ENCODE peak calls at places on chromosome 19, in seven cellular contexts. T is stomach, L is gastrocnemius medialis, Q is HCT116, N is sigmoid colon, C is breast epithelium, E is IMR-90. W is an unnamed sample.

GRCh38 chr19:15099017-15099582 is 8.1 kb upstream of the SYDE1 start:
- DNase-seq in T (no peak), L (no peak), Q (no peak), N (no peak), C (no peak), E (no peak), W (no peak)

GRCh38 chr19:1049106-1049505 is 9.2 kb downstream of the ABCA7 start:
- DNase-seq in T (no peak), L (no peak), Q (no peak), N (no peak), C (no peak), E (no peak), W (no peak)

GRCh38 chr19:14325134-14325533 is 56.1 kb upstream of the ADGRE5 start:
- DNase-seq in T (no peak), L (no peak), Q (no peak), N (no peak), C (no peak), E (no peak), W (no peak)

GRCh38 chr19:44807652-44808462 is 1.0 kb upstream of the BCAM start:
- DNase-seq in T (peak), L (no peak), Q (peak), N (no peak), C (peak), E (peak), W (no peak)

GRCh38 chr19:35730326-35730725 is 11.9 kb downstream of the IGFLR1 start:
- DNase-seq in T (no peak), L (no peak), Q (no peak), N (no peak), C (no peak), E (no peak), W (no peak)

GRCh38 chr19:54095136-54095858 is 5.3 kb downstream of the OSCAR start:
- DNase-seq in T (no peak), L (no peak), Q (no peak), N (peak), C (no peak), E (no peak), W (no peak)

GRCh38 chr19:7421941-7422744 is 66.7 kb downstream of the PEX11G start:
- DNase-seq in T (peak), L (no peak), Q (peak), N (no peak), C (no peak), E (no peak), W (no peak)

GRCh38 chr19:1236566-1236965 is 1.2 kb downstream of the CBARP start:
- DNase-seq in T (no peak), L (no peak), Q (no peak), N (no peak), C (no peak), E (no peak), W (no peak)

GRCh38 chr19:43638214-43638990 is 1.2 kb downstream of the CADM4 start:
- DNase-seq in T (no peak), L (no peak), Q (no peak), N (no peak), C (no peak), E (no peak), W (no peak)

GRCh38 chr19:11578342-11579142 is 1.1 kb upstream of the ACP5 start:
- DNase-seq in T (peak), L (peak), Q (no peak), N (peak), C (peak), E (no peak), W (no peak)

GRCh38 chr19:33661336-33661735 is 39.6 kb downstream of the CHST8 start:
- DNase-seq in T (no peak), L (no peak), Q (no peak), N (no peak), C (no peak), E (no peak), W (no peak)

GRCh38 chr19:495440-496332 is 600 bp upstream of the MADCAM1 start:
- DNase-seq in T (no peak), L (no peak), Q (no peak), N (no peak), C (no peak), E (peak), W (no peak)

GRCh38 chr19:49362048-49362925 is at the start of gene TEAD2:
- DNase-seq in T (peak), L (peak), Q (no peak), N (peak), C (peak), E (peak), W (peak)

GRCh38 chr19:35206379-35206778 is 22.2 kb downstream of the FAM187B start:
- DNase-seq in T (no peak), L (no peak), Q (no peak), N (no peak), C (no peak), E (no peak), W (no peak)

GRCh38 chr19:31539386-31539785 is 190.2 kb upstream of the TSHZ3 start:
- DNase-seq in T (no peak), L (no peak), Q (no peak), N (no peak), C (no peak), E (no peak), W (no peak)

GRCh38 chr19:7679017-7679720 is 1.5 kb upstream of the TRAPPC5 start:
- DNase-seq in T (no peak), L (no peak), Q (no peak), N (no peak), C (no peak), E (no peak), W (no peak)

GRCh38 chr19:639251-640155 is at the start of gene FGF22:
- DNase-seq in T (peak), L (peak), Q (peak), N (peak), C (peak), E (peak), W (peak)

GRCh38 chr19:16213076-16213475 is 15.4 kb downstream of the AP1M1 start:
- DNase-seq in T (no peak), L (no peak), Q (no peak), N (no peak), C (no peak), E (peak), W (no peak)

GRCh38 chr19:12983561-12984142 is 11.6 kb upstream of the NFIX start:
- DNase-seq in T (peak), L (no peak), Q (peak), N (peak), C (peak), E (peak), W (peak)

GRCh38 chr19:39211731-39212376 is 7.8 kb upstream of the SYCN start:
- DNase-seq in T (no peak), L (no peak), Q (peak), N (no peak), C (no peak), E (no peak), W (no peak)

GRCh38 chr19:13987101-13987890 is 18.8 kb downstream of the RFX1 start:
- DNase-seq in T (peak), L (peak), Q (no peak), N (no peak), C (no peak), E (no peak), W (no peak)

GRCh38 chr19:21321996-21322395 is 7.2 kb downstream of the ZNF708 start:
- DNase-seq in T (no peak), L (no peak), Q (no peak), N (no peak), C (no peak), E (no peak), W (no peak)

GRCh38 chr19:42494321-42494720 is 34.0 kb downstream of the CEACAM1 start:
- DNase-seq in T (no peak), L (no peak), Q (no peak), N (no peak), C (no peak), E (no peak), W (no peak)

GRCh38 chr19:10389863-10390262 is 9.5 kb upstream of the TYK2 start:
- DNase-seq in T (no peak), L (no peak), Q (no peak), N (no peak), C (no peak), E (no peak), W (no peak)

GRCh38 chr19:9406798-9407352 is 28.5 kb downstream of the ZNF266 start:
- DNase-seq in T (peak), L (peak), Q (no peak), N (peak), C (peak), E (peak), W (peak)

GRCh38 chr19:55071913-55072312 is 3.8 kb upstream of the EPS8L1 start:
- DNase-seq in T (no peak), L (no peak), Q (no peak), N (no peak), C (no peak), E (no peak), W (no peak)

GRCh38 chr19:13260883-13261653 is 110.9 kb downstream of the IER2 start:
- DNase-seq in T (peak), L (no peak), Q (peak), N (no peak), C (peak), E (peak), W (no peak)

GRCh38 chr19:7748756-7749155 is 1.4 kb upstream of the CD209 start:
- DNase-seq in T (no peak), L (no peak), Q (peak), N (peak), C (no peak), E (peak), W (no peak)

GRCh38 chr19:15304140-15304705 is 28.1 kb downstream of the BRD4 start:
- DNase-seq in T (no peak), L (no peak), Q (no peak), N (peak), C (no peak), E (no peak), W (no peak)

GRCh38 chr19:2046046-2046907 is 4.8 kb downstream of the MKNK2 start:
- DNase-seq in T (no peak), L (peak), Q (no peak), N (peak), C (no peak), E (no peak), W (no peak)

GRCh38 chr19:45780448-45781281 is 1.6 kb downstream of the DMPK start:
- DNase-seq in T (no peak), L (no peak), Q (no peak), N (peak), C (no peak), E (no peak), W (peak)

GRCh38 chr19:11814707-11815050 is 606 bp downstream of the ZNF440 start:
- DNase-seq in T (no peak), L (no peak), Q (no peak), N (no peak), C (no peak), E (peak), W (no peak)

GRCh38 chr19:8244442-8244841 is 35.3 kb downstream of the CERS4 start:
- DNase-seq in T (no peak), L (no peak), Q (no peak), N (no peak), C (no peak), E (no peak), W (no peak)

GRCh38 chr19:15014579-15014978 is 34.7 kb upstream of the CASP14 start:
- DNase-seq in T (no peak), L (no peak), Q (no peak), N (no peak), C (no peak), E (no peak), W (no peak)

GRCh38 chr19:54882758-54883157 is 8.7 kb downstream of the FCAR start:
- DNase-seq in T (no peak), L (no peak), Q (no peak), N (no peak), C (no peak), E (no peak), W (no peak)

GRCh38 chr19:9075064-9075964 is 11.5 kb upstream of the OR1M1 start:
- DNase-seq in T (peak), L (no peak), Q (peak), N (peak), C (peak), E (peak), W (peak)

GRCh38 chr19:29576043-29576442 is 30.0 kb upstream of the POP4 start:
- DNase-seq in T (no peak), L (no peak), Q (no peak), N (no peak), C (no peak), E (peak), W (no peak)
- TF ChIP-seq CTCF in T (no peak), L (no peak), Q (no peak), N (no peak), C (no peak), E (no peak), W (no peak)

GRCh38 chr19:37905936-37906867 is at the start of gene WDR87:
- DNase-seq in T (peak), L (no peak), Q (no peak), N (no peak), C (no peak), E (no peak), W (peak)
- TF ChIP-seq POLR2A in T (no peak), L (no peak), Q (no peak), N (no peak), C (no peak), E (no peak), W (no peak)

DNA sequence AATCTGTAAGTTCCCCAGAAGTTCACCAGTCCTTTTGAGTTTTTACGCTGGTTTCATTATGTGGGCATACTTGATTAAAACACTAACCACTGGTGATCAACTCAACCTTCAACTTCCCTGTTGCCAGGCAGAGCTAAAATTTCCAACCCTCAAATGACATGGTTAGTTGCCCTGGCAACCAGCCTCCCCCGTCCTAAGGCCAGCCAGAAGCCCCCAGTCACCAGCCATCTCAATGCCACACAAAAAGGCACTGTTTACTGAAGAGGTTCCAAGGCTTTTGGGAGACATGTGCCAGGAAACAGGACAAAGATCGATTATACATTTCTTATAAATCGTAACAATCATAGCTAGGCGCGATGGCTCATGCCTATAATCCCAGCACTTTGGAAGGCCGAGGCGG is 1.6 kb downstream of the ZNF649 start:
- DNase-seq in T (no peak), L (no peak), Q (no peak), N (no peak), C (no peak), E (no peak), W (no peak)
- H3K27ac ChIP-seq in T (no peak), L (no peak), Q (no peak), N (peak), C (no peak), E (no peak), W (no peak)

GRCh38 chr19:3401004-3401768 is 34.8 kb downstream of the NFIC start:
- DNase-seq in T (no peak), L (no peak), Q (no peak), N (no peak), C (no peak), E (no peak), W (no peak)
- TF ChIP-seq CTCF in T (no peak), L (no peak), Q (no peak), N (no peak), C (no peak), E (no peak), W (no peak)

GRCh38 chr19:18416778-18417249 is 2.4 kb upstream of the SSBP4 start:
- DNase-seq in T (peak), L (peak), Q (no peak), N (peak), C (peak), E (peak), W (peak)
- TF ChIP-seq POLR2A in T (no peak), L (no peak), Q (no peak), N (no peak), C (no peak), E (peak), W (no peak)

DNA sequence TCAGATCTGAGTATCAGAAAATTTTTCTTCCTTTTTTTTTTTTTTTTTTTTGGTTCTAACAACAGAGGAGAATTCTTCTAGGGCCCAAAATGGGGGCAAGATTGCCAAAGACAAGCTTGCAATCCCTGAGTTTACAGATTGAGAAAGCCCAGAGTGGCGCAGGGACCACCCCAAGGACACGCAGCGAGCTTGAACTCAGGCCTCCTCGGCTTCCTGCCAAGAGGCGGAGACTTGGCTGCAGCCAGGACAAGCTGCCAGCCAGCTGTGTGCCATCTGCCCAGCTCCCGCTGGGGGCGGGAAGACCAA is 508 bp upstream of the MRPL34 start:
- DNase-seq in T (no peak), L (no peak), Q (no peak), N (no peak), C (no peak), E (no peak), W (no peak)
- H3K27ac ChIP-seq in T (peak), L (peak), Q (peak), N (peak), C (peak), E (peak), W (peak)